ENCODE peak calls at places on chromosomes 2 and 18, in six cellular contexts. L is fibroblast of lung; M is RWPE1; X is adrenal gland; O is HCT116; E is CD4-positive, alpha-beta T cell. J is an unnamed sample.

GRCh38 chr2:105409717-105410116 is 10.9 kb upstream of the FHL2 start:
- DNase-seq in L (peak), M (peak), X (peak), O (peak), E (no peak), J (peak)

GRCh38 chr18:11741505-11742145 is 52.6 kb downstream of the GNAL start:
- DNase-seq in L (no peak), M (peak), X (no peak), O (peak), E (no peak), J (no peak)

GRCh38 chr18:28065031-28065792 is 111.7 kb downstream of the CDH2 start:
- DNase-seq in L (peak), M (peak), X (no peak), O (no peak), E (no peak), J (no peak)

GRCh38 chr18:27750014-27750413 is 426.9 kb downstream of the CDH2 start:
- DNase-seq in L (peak), M (peak), X (peak), O (peak), E (no peak), J (no peak)

GRCh38 chr2:177929662-177930522 is 142.7 kb downstream of the PDE11A start:
- DNase-seq in L (no peak), M (no peak), X (no peak), O (no peak), E (no peak), J (no peak)

GRCh38 chr18:37393945-37394609 is 171.5 kb downstream of the CELF4 start:
- DNase-seq in L (peak), M (peak), X (peak), O (no peak), E (no peak), J (peak)

GRCh38 chr18:7413906-7414305 is 153.2 kb upstream of the PTPRM start:
- DNase-seq in L (no peak), M (no peak), X (no peak), O (no peak), E (no peak), J (no peak)

GRCh38 chr2:213678437-213679218 is 394.4 kb downstream of the SPAG16 start:
- DNase-seq in L (no peak), M (no peak), X (no peak), O (no peak), E (no peak), J (no peak)

GRCh38 chr18:79797518-79798345 is at the start of gene KCNG2:
- DNase-seq in L (peak), M (peak), X (no peak), O (no peak), E (peak), J (no peak)

GRCh38 chr2:152432206-152432653 is 97.3 kb downstream of the FMNL2 start:
- DNase-seq in L (peak), M (peak), X (no peak), O (no peak), E (no peak), J (peak)

GRCh38 chr2:126994340-126994777 is 95.7 kb downstream of the TEX51 start:
- DNase-seq in L (no peak), M (no peak), X (no peak), O (no peak), E (no peak), J (no peak)

GRCh38 chr2:134207589-134208209 is 46.2 kb upstream of the MGAT5 start:
- DNase-seq in L (peak), M (peak), X (peak), O (peak), E (peak), J (no peak)

GRCh38 chr2:241870081-241870541 is 582 bp downstream of the RTP5 start:
- DNase-seq in L (no peak), M (no peak), X (no peak), O (no peak), E (no peak), J (no peak)

GRCh38 chr18:12079504-12080237 is 14.0 kb upstream of the ANKRD62 start:
- DNase-seq in L (peak), M (no peak), X (no peak), O (no peak), E (no peak), J (no peak)

GRCh38 chr2:66434679-66435548 is at the start of gene MEIS1:
- DNase-seq in L (peak), M (peak), X (peak), O (no peak), E (no peak), J (peak)

GRCh38 chr2:111119004-111119846 is 1.5 kb upstream of the BCL2L11 start:
- DNase-seq in L (no peak), M (no peak), X (peak), O (no peak), E (peak), J (no peak)

GRCh38 chr2:100199421-100199820 is 57.0 kb upstream of the AFF3 start:
- DNase-seq in L (no peak), M (no peak), X (no peak), O (no peak), E (no peak), J (no peak)

GRCh38 chr18:77164762-77165485 is 32.3 kb upstream of the MBP start:
- DNase-seq in L (no peak), M (no peak), X (no peak), O (no peak), E (no peak), J (no peak)

GRCh38 chr18:59813942-59814341 is 85.9 kb upstream of the PMAIP1 start:
- DNase-seq in L (no peak), M (no peak), X (no peak), O (no peak), E (no peak), J (no peak)

DNA sequence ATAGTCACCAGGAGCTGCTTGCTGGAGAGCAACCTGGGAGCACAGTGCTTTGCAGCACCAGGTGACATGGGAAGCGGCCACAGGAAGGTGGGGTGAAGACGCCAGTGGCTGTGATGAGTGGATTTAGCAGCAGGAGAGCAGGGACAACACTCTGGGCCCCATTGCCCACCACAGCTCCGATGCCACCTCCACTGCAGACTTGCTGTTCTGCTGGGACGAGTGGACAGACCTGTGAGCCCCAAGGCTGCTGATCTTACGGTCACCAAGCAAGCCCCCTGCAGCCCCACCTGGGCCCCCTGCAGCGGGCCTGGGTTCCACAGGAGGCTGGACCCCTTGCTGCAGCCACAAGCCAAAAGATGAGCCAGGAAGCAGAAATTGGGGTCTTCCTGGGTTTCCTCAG is 73.7 kb downstream of the CTIF start:
- DNase-seq in L (no peak), M (no peak), X (no peak), O (no peak), E (no peak), J (no peak)
- TF ChIP-seq CTCF in L (no peak), M (no peak), X (no peak), O (no peak), E (no peak), J (no peak)

DNA sequence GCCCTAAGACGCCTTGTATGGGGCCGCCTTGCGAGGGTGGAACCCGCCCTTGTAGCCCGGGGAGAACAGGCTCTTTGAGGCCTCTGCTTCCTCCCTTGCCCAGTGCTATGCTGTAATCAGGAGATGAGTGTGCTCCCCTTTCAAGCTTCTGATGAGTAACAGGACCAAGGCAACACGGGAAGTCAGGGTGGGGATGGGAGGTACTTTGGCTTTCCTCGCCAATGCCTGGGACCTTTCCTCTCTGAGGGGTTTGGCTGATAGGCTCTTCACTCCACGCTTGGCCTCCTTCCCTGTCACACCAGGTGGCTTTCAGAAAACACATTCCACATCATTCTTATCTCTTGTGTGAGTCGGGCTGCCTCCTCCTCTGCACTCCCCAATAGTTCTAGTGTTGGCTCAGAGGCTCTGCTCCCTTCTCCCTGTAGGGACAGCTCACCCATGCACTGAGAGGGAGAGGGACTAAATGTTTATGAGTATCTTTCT is 223.7 kb upstream of the TRIB2 start:
- DNase-seq in L (peak), M (peak), X (peak), O (no peak), E (peak), J (no peak)
- TF ChIP-seq CTCF in L (no peak), M (no peak), X (no peak), O (no peak), E (no peak), J (no peak)

DNA sequence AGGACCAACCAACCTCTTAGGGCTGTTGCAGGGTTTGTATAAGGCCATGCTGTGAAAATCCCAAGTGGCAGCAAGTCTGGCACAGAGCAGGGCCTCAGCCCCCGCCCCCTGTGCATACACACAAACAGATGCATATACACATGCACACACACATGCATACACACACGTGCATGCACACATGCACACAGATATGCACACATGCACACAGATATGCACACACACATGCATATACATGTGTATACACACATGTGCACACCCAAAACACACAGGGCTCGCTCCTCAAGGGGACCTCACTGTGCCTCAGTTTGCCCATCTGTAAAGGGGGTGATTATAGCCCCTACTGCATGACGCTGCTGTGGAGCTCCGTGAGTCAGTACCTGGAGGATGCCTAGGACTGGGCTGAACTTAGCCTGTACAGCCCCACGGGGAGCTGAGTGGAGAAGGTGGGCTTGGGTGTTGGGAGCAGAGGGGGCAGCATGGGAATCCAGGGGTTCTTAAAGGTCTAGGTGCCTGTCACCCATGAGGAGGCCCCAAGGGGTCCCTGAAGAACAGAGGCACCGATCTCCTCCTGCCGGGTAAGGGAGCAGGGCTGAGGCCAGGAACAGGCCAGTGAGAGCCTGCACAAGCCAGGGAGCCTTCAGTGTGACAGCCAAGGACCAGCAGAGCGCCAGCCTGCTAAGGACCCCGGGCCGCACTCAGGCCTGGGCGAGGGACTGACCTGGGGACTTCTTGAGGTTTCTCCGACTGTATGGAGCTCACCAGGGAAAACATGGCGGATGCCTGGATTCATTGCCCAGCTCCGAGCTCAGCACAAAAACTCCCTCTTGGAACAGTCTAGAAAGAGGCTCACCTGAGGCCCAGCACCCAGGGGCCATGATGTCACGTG is 24.0 kb upstream of the ALPI start:
- DNase-seq in L (no peak), M (no peak), X (no peak), O (no peak), E (no peak), J (no peak)
- TF ChIP-seq CTCF in L (no peak), M (no peak), X (no peak), O (no peak), E (no peak), J (no peak)

GRCh38 chr18:3441290-3441689 is 8.7 kb upstream of the TGIF1 start:
- DNase-seq in L (no peak), M (no peak), X (no peak), O (no peak), E (peak), J (no peak)
- TF ChIP-seq CTCF in L (no peak), M (no peak), X (peak), O (peak), E (peak), J (peak)